ENCODE peak calls at places on chromosome 13, in seven cellular contexts. M is T-helper 17 cell; B is GM19239; Z is GM13977; G is occipital lobe; Q is adipocyte; K is activated CD4-positive, alpha-beta T cell treated with anti-CD3 and anti-CD28 coated beads, Interleukin-2, amount 50 U/mL, for 4 hours. O is an unnamed sample.
A peak's percentile ranks its signal among the peaks of the same experiment; 100 is the strongest.

GRCh38 chr13:114235697-114236096 is 1.0 kb downstream of the CDC16 start:
- DNase-seq in M (no peak), B (no peak), Z (no peak), G (no peak), Q (peak; percentile 37), K (no peak), O (no peak)

GRCh38 chr13:113162783-113163685 is 4.6 kb downstream of the PROZ start:
- DNase-seq in M (no peak), B (no peak), Z (no peak), G (no peak), Q (no peak), K (no peak), O (no peak)

GRCh38 chr13:37194428-37194861 is 89.0 kb upstream of the CSNK1A1L start:
- DNase-seq in M (no peak), B (no peak), Z (no peak), G (no peak), Q (peak; percentile 33), K (no peak), O (no peak)

GRCh38 chr13:106052200-106052767 is 483.2 kb downstream of the EFNB2 start:
- DNase-seq in M (no peak), B (no peak), Z (no peak), G (no peak), Q (no peak), K (no peak), O (no peak)

GRCh38 chr13:45229172-45229571 is 28.3 kb upstream of the KCTD4 start:
- DNase-seq in M (no peak), B (no peak), Z (no peak), G (no peak), Q (no peak), K (no peak), O (no peak)

GRCh38 chr13:111253334-111253872 is 67.0 kb upstream of the TEX29 start:
- DNase-seq in M (no peak), B (no peak), Z (no peak), G (no peak), Q (peak; percentile 67), K (no peak), O (no peak)

GRCh38 chr13:112110479-112110878 is 43.5 kb downstream of the SOX1 start:
- DNase-seq in M (no peak), B (no peak), Z (no peak), G (no peak), Q (no peak), K (no peak), O (no peak)

GRCh38 chr13:97231832-97232201 is 9.7 kb downstream of the MBNL2 start:
- DNase-seq in M (no peak), B (no peak), Z (no peak), G (no peak), Q (no peak), K (no peak), O (no peak)

GRCh38 chr13:35484384-35484783 is 7.9 kb upstream of the MAB21L1 start:
- DNase-seq in M (no peak), B (no peak), Z (no peak), G (no peak), Q (peak; percentile 20), K (no peak), O (no peak)

GRCh38 chr13:99436013-99436412 is 65.3 kb upstream of the TM9SF2 start:
- DNase-seq in M (no peak), B (no peak), Z (no peak), G (no peak), Q (no peak), K (no peak), O (no peak)

GRCh38 chr13:108911807-108912206 is 282.4 kb downstream of the MYO16 start:
- DNase-seq in M (no peak), B (no peak), Z (no peak), G (no peak), Q (no peak), K (no peak), O (no peak)

GRCh38 chr13:66700336-66700735 is 529.8 kb downstream of the PCDH9 start:
- DNase-seq in M (no peak), B (no peak), Z (no peak), G (no peak), Q (no peak), K (no peak), O (no peak)

GRCh38 chr13:99642006-99642405 is 140.7 kb downstream of the TM9SF2 start:
- DNase-seq in M (no peak), B (no peak), Z (no peak), G (no peak), Q (no peak), K (no peak), O (no peak)

GRCh38 chr13:105240356-105240755 is 1295.1 kb downstream of the EFNB2 start:
- DNase-seq in M (no peak), B (no peak), Z (no peak), G (no peak), Q (no peak), K (no peak), O (no peak)

GRCh38 chr13:32135655-32136054 is 104.1 kb downstream of the FRY start:
- DNase-seq in M (no peak), B (no peak), Z (no peak), G (no peak), Q (peak; percentile 4), K (no peak), O (no peak)

GRCh38 chr13:33379597-33379996 is 94.0 kb upstream of the STARD13 start:
- DNase-seq in M (no peak), B (no peak), Z (no peak), G (no peak), Q (no peak), K (no peak), O (no peak)

GRCh38 chr13:76816394-76816793 is 69.8 kb downstream of the KCTD12 start:
- DNase-seq in M (no peak), B (no peak), Z (no peak), G (no peak), Q (no peak), K (no peak), O (no peak)

GRCh38 chr13:113637262-113638160 is 20.5 kb downstream of the ATP4B start:
- DNase-seq in M (no peak), B (no peak), Z (no peak), G (no peak), Q (no peak), K (no peak), O (no peak)

GRCh38 chr13:73465629-73465974 is 406.8 kb downstream of the KLF5 start:
- DNase-seq in M (no peak), B (no peak), Z (no peak), G (no peak), Q (peak; percentile 57), K (no peak), O (no peak)

GRCh38 chr13:93559718-93560117 is 333.1 kb downstream of the GPC6 start:
- DNase-seq in M (no peak), B (no peak), Z (no peak), G (no peak), Q (no peak), K (no peak), O (no peak)

GRCh38 chr13:32426981-32427851 is 714 bp downstream of the N4BP2L1 start:
- DNase-seq in M (peak; percentile 46), B (peak; percentile 14), Z (peak; percentile 56), G (peak; percentile 41), Q (peak; percentile 62), K (peak; percentile 51), O (no peak)

GRCh38 chr13:95677564-95678386 is 836 bp downstream of the DNAJC3 start:
- DNase-seq in M (no peak), B (no peak), Z (no peak), G (no peak), Q (peak; percentile 66), K (no peak), O (no peak)

GRCh38 chr13:45238945-45239795 is 38.3 kb upstream of the KCTD4 start:
- DNase-seq in M (no peak), B (no peak), Z (no peak), G (no peak), Q (peak; percentile 48), K (no peak), O (no peak)

GRCh38 chr13:83883061-83883523 is 818 bp upstream of the SLITRK1 start:
- DNase-seq in M (no peak), B (no peak), Z (no peak), G (peak; percentile 23), Q (no peak), K (no peak), O (no peak)

GRCh38 chr13:96946709-96947311 is 47.5 kb downstream of the OXGR1 start:
- DNase-seq in M (no peak), B (no peak), Z (no peak), G (no peak), Q (no peak), K (no peak), O (no peak)